ENCODE peak calls at places on chromosomes 16 and 17, in ten cellular contexts. U is BE2C, R is astrocyte, P is left lung, I is esophagus squamous epithelium, A is heart right ventricle, W is testis, K is transverse colon, B is stomach, O is A549. F is an unnamed sample. For H3K4me1, the result is how much of the 10 kb centered on the place peaks cover.

GRCh38 chr17:61422116-61422799 is 22.6 kb downstream of the TBX2 start:
- DNase-seq in U (no peak), R (no peak), P (no peak), I (no peak), A (no peak), W (no peak), K (no peak), B (no peak), O (no peak), F (no peak)

GRCh38 chr16:79601092-79601977 is 798 bp upstream of the MAF start:
- DNase-seq in U (no peak), R (peak), P (peak), I (no peak), A (peak), W (peak), K (peak), B (peak), O (peak), F (peak)

GRCh38 chr16:24543949-24544348 is 4.6 kb downstream of the RBBP6 start:
- DNase-seq in U (no peak), R (peak), P (no peak), I (no peak), A (no peak), W (no peak), K (no peak), B (no peak), O (no peak), F (no peak)

GRCh38 chr17:26792486-26792885 is 501.4 kb upstream of the WSB1 start:
- DNase-seq in U (no peak), R (peak), P (no peak), I (no peak), A (no peak), W (no peak), K (no peak), B (no peak), O (no peak), F (no peak)

GRCh38 chr16:70348991-70349390 is 2.3 kb downstream of the DDX19A start:
- DNase-seq in U (no peak), R (no peak), P (no peak), I (no peak), A (no peak), W (no peak), K (no peak), B (no peak), O (no peak), F (no peak)

GRCh38 chr17:68512967-68513474 is 791 bp downstream of the PRKAR1A start:
- DNase-seq in U (no peak), R (peak), P (no peak), I (no peak), A (no peak), W (peak), K (peak), B (no peak), O (peak), F (peak)

GRCh38 chr16:54542805-54543504 is 256.4 kb upstream of the IRX3 start:
- DNase-seq in U (no peak), R (no peak), P (no peak), I (no peak), A (no peak), W (no peak), K (no peak), B (no peak), O (no peak), F (no peak)

GRCh38 chr17:28812980-28813377 is 29.6 kb downstream of the FAM222B start:
- DNase-seq in U (no peak), R (no peak), P (no peak), I (no peak), A (no peak), W (no peak), K (no peak), B (no peak), O (no peak), F (no peak)

GRCh38 chr16:69903851-69904250 is 47.3 kb upstream of the CLEC18A start:
- DNase-seq in U (no peak), R (no peak), P (no peak), I (no peak), A (no peak), W (no peak), K (no peak), B (no peak), O (no peak), F (no peak)

GRCh38 chr17:30393911-30394867 is 15.5 kb downstream of the CPD start:
- DNase-seq in U (no peak), R (no peak), P (no peak), I (no peak), A (no peak), W (no peak), K (no peak), B (no peak), O (no peak), F (no peak)

GRCh38 chr17:81428121-81428515 is 32.9 kb downstream of the BAHCC1 start:
- DNase-seq in U (peak), R (no peak), P (no peak), I (no peak), A (no peak), W (no peak), K (peak), B (peak), O (no peak), F (peak)

GRCh38 chr17:13297198-13297597 is 279.4 kb upstream of the ELAC2 start:
- DNase-seq in U (no peak), R (no peak), P (no peak), I (no peak), A (no peak), W (no peak), K (peak), B (no peak), O (no peak), F (peak)

GRCh38 chr17:82780195-82780594 is 28.3 kb downstream of the TBCD start:
- DNase-seq in U (no peak), R (no peak), P (no peak), I (no peak), A (no peak), W (no peak), K (no peak), B (no peak), O (no peak), F (no peak)

GRCh38 chr16:56771558-56772279 is 41.8 kb downstream of the NUP93 start:
- DNase-seq in U (no peak), R (no peak), P (no peak), I (no peak), A (no peak), W (no peak), K (no peak), B (no peak), O (no peak), F (peak)

GRCh38 chr17:70523407-70523806 is 354.1 kb downstream of the KCNJ2 start:
- DNase-seq in U (no peak), R (no peak), P (no peak), I (no peak), A (no peak), W (no peak), K (no peak), B (no peak), O (no peak), F (no peak)

GRCh38 chr16:85557976-85558589 is 55.0 kb upstream of the GSE1 start:
- DNase-seq in U (no peak), R (no peak), P (peak), I (no peak), A (no peak), W (no peak), K (peak), B (peak), O (no peak), F (no peak)

GRCh38 chr17:42937712-42938596 is 26.3 kb downstream of the AARSD1 start:
- DNase-seq in U (peak), R (peak), P (no peak), I (no peak), A (no peak), W (peak), K (peak), B (no peak), O (peak), F (peak)

GRCh38 chr17:6712058-6712853 is 913 bp downstream of the SLC13A5 start:
- DNase-seq in U (no peak), R (peak), P (no peak), I (no peak), A (no peak), W (peak), K (no peak), B (no peak), O (no peak), F (no peak)

GRCh38 chr16:54165174-54165911 is 121.2 kb downstream of the IRX3 start:
- DNase-seq in U (no peak), R (no peak), P (no peak), I (no peak), A (no peak), W (no peak), K (no peak), B (no peak), O (no peak), F (no peak)

GRCh38 chr17:6366144-6366755 is 68.7 kb downstream of the AIPL1 start:
- DNase-seq in U (no peak), R (peak), P (no peak), I (no peak), A (no peak), W (peak), K (no peak), B (no peak), O (no peak), F (no peak)

GRCh38 chr16:720507-720989 is 398 bp upstream of the ANTKMT start:
- DNase-seq in U (peak), R (peak), P (no peak), I (no peak), A (no peak), W (peak), K (peak), B (no peak), O (peak), F (peak)

GRCh38 chr16:50697881-50698767 is 4.7 kb downstream of the NOD2 start:
- DNase-seq in U (no peak), R (peak), P (peak), I (no peak), A (no peak), W (peak), K (peak), B (peak), O (no peak), F (no peak)

GRCh38 chr16:68901910-68902309 is 58.6 kb downstream of the TANGO6 start:
- DNase-seq in U (no peak), R (peak), P (no peak), I (no peak), A (no peak), W (no peak), K (no peak), B (no peak), O (no peak), F (no peak)

GRCh38 chr17:61284174-61284573 is 115.5 kb upstream of the TBX2 start:
- DNase-seq in U (no peak), R (peak), P (no peak), I (no peak), A (no peak), W (peak), K (no peak), B (no peak), O (no peak), F (no peak)

GRCh38 chr16:15523092-15523541 is 88.7 kb downstream of the BMERB1 start:
- DNase-seq in U (no peak), R (no peak), P (peak), I (no peak), A (peak), W (peak), K (peak), B (no peak), O (no peak), F (no peak)

GRCh38 chr16:24523569-24523968 is 15.8 kb upstream of the RBBP6 start:
- DNase-seq in U (peak), R (no peak), P (no peak), I (no peak), A (no peak), W (peak), K (no peak), B (no peak), O (peak), F (no peak)

GRCh38 chr16:52549011-52549692 is 2.2 kb upstream of the TOX3 start:
- DNase-seq in U (no peak), R (no peak), P (no peak), I (no peak), A (no peak), W (no peak), K (no peak), B (no peak), O (no peak), F (no peak)

GRCh38 chr17:38748329-38749221 is at the start of gene PCGF2:
- DNase-seq in U (peak), R (peak), P (peak), I (no peak), A (peak), W (peak), K (peak), B (peak), O (peak), F (peak)

GRCh38 chr16:71526111-71526998 is at the start of gene CHST4:
- DNase-seq in U (no peak), R (peak), P (no peak), I (no peak), A (no peak), W (no peak), K (no peak), B (no peak), O (peak), F (peak)

GRCh38 chr16:54059319-54059718 is 227.3 kb downstream of the IRX3 start:
- DNase-seq in U (peak), R (no peak), P (no peak), I (no peak), A (no peak), W (no peak), K (no peak), B (no peak), O (no peak), F (no peak)

GRCh38 chr16:4373909-4374742 is 2.5 kb downstream of the VASN start:
- DNase-seq in U (peak), R (peak), P (peak), I (no peak), A (peak), W (peak), K (peak), B (peak), O (peak), F (peak)

GRCh38 chr16:85579199-85579598 is 33.9 kb upstream of the GSE1 start:
- DNase-seq in U (no peak), R (no peak), P (no peak), I (no peak), A (no peak), W (no peak), K (no peak), B (no peak), O (no peak), F (no peak)

GRCh38 chr16:71600822-71601221 is 23.9 kb upstream of the TAT start:
- DNase-seq in U (no peak), R (no peak), P (no peak), I (no peak), A (no peak), W (no peak), K (no peak), B (no peak), O (no peak), F (no peak)

GRCh38 chr17:2400474-2400866 is 390 bp downstream of the MNT start:
- DNase-seq in U (peak), R (no peak), P (peak), I (no peak), A (peak), W (no peak), K (peak), B (peak), O (no peak), F (peak)

GRCh38 chr17:62950067-62950466 is 16.0 kb upstream of the TANC2 start:
- DNase-seq in U (peak), R (peak), P (peak), I (no peak), A (no peak), W (peak), K (peak), B (peak), O (no peak), F (peak)

GRCh38 chr16:49961087-49961486 is 63.9 kb upstream of the CNEP1R1 start:
- DNase-seq in U (no peak), R (peak), P (no peak), I (no peak), A (no peak), W (no peak), K (no peak), B (no peak), O (no peak), F (no peak)

GRCh38 chr17:80254396-80255241 is 6.0 kb upstream of the RNF213 start:
- DNase-seq in U (no peak), R (peak), P (peak), I (no peak), A (no peak), W (no peak), K (peak), B (peak), O (peak), F (peak)

GRCh38 chr17:75785016-75785769 is 587 bp downstream of the UNK start:
- DNase-seq in U (peak), R (peak), P (peak), I (peak), A (peak), W (peak), K (peak), B (peak), O (peak), F (peak)

GRCh38 chr17:75783069-75783783 is 1.4 kb upstream of the UNK start:
- DNase-seq in U (no peak), R (peak), P (no peak), I (no peak), A (no peak), W (no peak), K (no peak), B (no peak), O (no peak), F (no peak)

GRCh38 chr17:75784473-75785015 is at the start of gene UNK:
- DNase-seq in U (peak), R (peak), P (peak), I (peak), A (peak), W (peak), K (peak), B (peak), O (peak), F (peak)

GRCh38 chr17:75785770-75786538 is 1.3 kb downstream of the UNK start:
- DNase-seq in U (no peak), R (peak), P (no peak), I (no peak), A (no peak), W (no peak), K (no peak), B (no peak), O (no peak), F (peak)

GRCh38 chr17:75783803-75784472 is 668 bp upstream of the UNK start:
- DNase-seq in U (no peak), R (no peak), P (peak), I (no peak), A (no peak), W (peak), K (peak), B (peak), O (no peak), F (no peak)
- H3K4me3 ChIP-seq in U (peak), R (peak), P (peak), I (peak), A (peak), W (peak), K (peak), B (peak), O (peak), F (peak)

GRCh38 chr16:10878644-10879498 is 1.9 kb downstream of the CIITA start:
- DNase-seq in U (no peak), R (no peak), P (peak), I (no peak), A (peak), W (peak), K (peak), B (peak), O (no peak), F (no peak)

GRCh38 chr16:10883004-10883403 is 6.0 kb downstream of the CIITA start:
- DNase-seq in U (no peak), R (no peak), P (peak), I (no peak), A (no peak), W (no peak), K (no peak), B (peak), O (no peak), F (no peak)

GRCh38 chr16:10879681-10880589 is 2.9 kb downstream of the CIITA start:
- DNase-seq in U (no peak), R (no peak), P (peak), I (no peak), A (no peak), W (no peak), K (no peak), B (no peak), O (no peak), F (no peak)

GRCh38 chr16:10881479-10882030 is 4.6 kb downstream of the CIITA start:
- DNase-seq in U (no peak), R (no peak), P (peak), I (no peak), A (no peak), W (no peak), K (no peak), B (no peak), O (no peak), F (no peak)

DNA sequence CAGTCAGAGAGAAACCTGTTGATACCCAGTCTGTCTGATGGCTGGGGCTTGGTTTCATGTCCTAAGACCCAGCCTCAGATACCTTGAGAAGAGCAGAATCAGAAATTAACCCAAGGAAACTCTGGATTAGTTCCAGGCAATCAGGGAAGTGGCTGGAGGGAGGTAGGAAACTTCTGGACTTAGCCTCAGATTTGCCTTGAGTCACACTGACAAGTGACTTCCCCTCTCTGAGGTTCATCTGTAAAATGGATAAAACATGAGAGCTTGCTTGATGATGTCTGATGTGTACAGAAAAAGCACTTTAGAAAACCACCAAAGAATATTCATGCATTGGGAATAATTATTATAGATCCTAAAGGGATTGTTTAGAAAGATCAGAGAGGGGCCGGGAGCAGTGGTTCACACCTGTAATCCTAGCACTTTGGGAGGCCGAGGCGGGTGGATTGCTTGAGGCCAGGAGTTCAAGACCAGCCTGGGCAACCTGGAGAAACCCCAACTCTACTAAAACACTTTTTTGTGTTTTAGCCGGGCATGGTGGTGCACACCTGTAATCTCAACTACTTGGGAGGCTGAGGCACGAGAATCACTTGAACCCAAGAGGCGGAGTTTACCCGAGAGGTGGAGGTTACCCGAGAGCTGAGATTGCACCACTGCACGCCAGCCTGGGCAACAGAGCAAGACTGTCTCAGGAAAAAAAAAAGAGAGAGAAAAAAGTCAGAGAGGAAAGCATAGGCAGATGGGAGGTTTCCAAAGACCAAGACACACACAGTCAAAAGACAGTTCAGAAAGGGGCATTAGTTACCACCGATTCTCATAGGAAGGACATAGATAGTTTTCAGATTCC is 3.8 kb downstream of the CIITA start:
- DNase-seq in U (no peak), R (no peak), P (peak), I (no peak), A (no peak), W (no peak), K (no peak), B (no peak), O (no peak), F (no peak)
- H3K4me1 ChIP-seq in U (under half), R (under half), P (half or more), I (under half), A (under half), W (under half), K (under half), B (under half), O (under half), F (under half)

GRCh38 chr16:75618782-75619181 is 4.3 kb downstream of the ADAT1 start:
- DNase-seq in U (no peak), R (no peak), P (no peak), I (no peak), A (no peak), W (no peak), K (no peak), B (no peak), O (no peak), F (no peak)

GRCh38 chr16:75614247-75614897 is 8.7 kb downstream of the ADAT1 start:
- DNase-seq in U (no peak), R (peak), P (no peak), I (no peak), A (no peak), W (no peak), K (no peak), B (no peak), O (no peak), F (no peak)

GRCh38 chr16:75616541-75617010 is 6.5 kb downstream of the ADAT1 start:
- DNase-seq in U (no peak), R (no peak), P (no peak), I (no peak), A (no peak), W (no peak), K (no peak), B (no peak), O (no peak), F (no peak)

GRCh38 chr16:75620326-75621169 is 2.5 kb downstream of the ADAT1 start:
- DNase-seq in U (no peak), R (no peak), P (no peak), I (no peak), A (no peak), W (no peak), K (peak), B (peak), O (no peak), F (no peak)

DNA sequence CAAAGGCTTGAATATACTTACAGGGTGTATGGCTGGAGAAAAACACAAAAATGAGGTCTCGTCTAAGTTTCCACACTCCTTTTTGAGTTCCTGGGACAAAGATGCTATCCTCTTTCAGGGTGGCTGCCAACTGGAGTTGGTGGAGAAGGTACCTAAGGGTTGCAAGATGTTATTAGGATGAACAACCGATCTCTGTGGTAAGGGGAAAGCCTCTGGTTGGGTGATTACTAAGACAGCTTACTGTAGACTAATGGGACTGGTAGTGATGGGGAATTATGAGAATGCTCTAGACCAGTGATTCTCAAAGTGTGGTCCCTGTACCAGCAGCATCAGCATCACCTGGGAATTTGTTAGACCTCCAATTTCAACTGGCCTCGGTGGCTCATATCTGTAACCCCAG is 6.0 kb downstream of the ADAT1 start:
- DNase-seq in U (no peak), R (no peak), P (no peak), I (no peak), A (no peak), W (no peak), K (no peak), B (no peak), O (no peak), F (no peak)
- H3K4me3 ChIP-seq in U (no peak), R (no peak), P (no peak), I (no peak), A (no peak), W (no peak), K (no peak), B (no peak), O (no peak), F (no peak)

GRCh38 chr17:57421393-57421717 is 165.0 kb downstream of the MSI2 start:
- DNase-seq in U (no peak), R (no peak), P (no peak), I (no peak), A (no peak), W (no peak), K (no peak), B (no peak), O (no peak), F (no peak)
- H3K4me1 ChIP-seq in U (under half), R (under half), P (under half), I (under half), A (under half), W (under half), K (under half), B (under half), O (under half), F (under half)